ENCODE peak calls at places on chromosomes 12 and 14, in six cellular contexts. One of them, this sample, is unnamed.

GRCh38 chr12:93419388-93420034 is 22.2 kb downstream of the UBE2N start:
- DNase-seq in stomach: no peak
- DNase-seq in H4: peak; percentile 44
- DNase-seq in naive B cell: peak; percentile 43
- DNase-seq in CD4-positive, CD25-positive, alpha-beta regulatory T cell: peak; percentile 71
- DNase-seq in left cardiac atrium: no peak
- DNase-seq in this sample: no peak

GRCh38 chr14:99595034-99595433 is 9.0 kb downstream of the CCDC85C start:
- DNase-seq in stomach: no peak
- DNase-seq in H4: no peak
- DNase-seq in naive B cell: no peak
- DNase-seq in CD4-positive, CD25-positive, alpha-beta regulatory T cell: peak; percentile 79
- DNase-seq in left cardiac atrium: no peak
- DNase-seq in this sample: no peak

GRCh38 chr14:85444685-85445084 is 85.3 kb upstream of the FLRT2 start:
- DNase-seq in stomach: no peak
- DNase-seq in H4: peak; percentile 82
- DNase-seq in naive B cell: no peak
- DNase-seq in CD4-positive, CD25-positive, alpha-beta regulatory T cell: no peak
- DNase-seq in left cardiac atrium: no peak
- DNase-seq in this sample: no peak

GRCh38 chr14:41604793-41605534 is 1.7 kb upstream of the LRFN5 start:
- DNase-seq in stomach: no peak
- DNase-seq in H4: no peak
- DNase-seq in naive B cell: no peak
- DNase-seq in CD4-positive, CD25-positive, alpha-beta regulatory T cell: no peak
- DNase-seq in left cardiac atrium: peak; percentile 45
- DNase-seq in this sample: no peak

GRCh38 chr14:71574976-71575375 is 357.3 kb upstream of the RGS6 start:
- DNase-seq in stomach: no peak
- DNase-seq in H4: peak; percentile 14
- DNase-seq in naive B cell: no peak
- DNase-seq in CD4-positive, CD25-positive, alpha-beta regulatory T cell: no peak
- DNase-seq in left cardiac atrium: no peak
- DNase-seq in this sample: no peak

GRCh38 chr14:55059333-55059732 is 7.9 kb downstream of the MAPK1IP1L start:
- DNase-seq in stomach: no peak
- DNase-seq in H4: no peak
- DNase-seq in naive B cell: no peak
- DNase-seq in CD4-positive, CD25-positive, alpha-beta regulatory T cell: no peak
- DNase-seq in left cardiac atrium: no peak
- DNase-seq in this sample: no peak

GRCh38 chr12:22100952-22101748 is 55.1 kb downstream of the CMAS start:
- DNase-seq in stomach: peak; percentile 46
- DNase-seq in H4: peak; percentile 70
- DNase-seq in naive B cell: peak; percentile 37
- DNase-seq in CD4-positive, CD25-positive, alpha-beta regulatory T cell: peak; percentile 77
- DNase-seq in left cardiac atrium: peak; percentile 28
- DNase-seq in this sample: no peak

GRCh38 chr14:28609228-28609828 is 157.3 kb upstream of the FOXG1 start:
- DNase-seq in stomach: peak; percentile 38
- DNase-seq in H4: peak; percentile 64
- DNase-seq in naive B cell: no peak
- DNase-seq in CD4-positive, CD25-positive, alpha-beta regulatory T cell: peak; percentile 8
- DNase-seq in left cardiac atrium: peak; percentile 14
- DNase-seq in this sample: no peak

GRCh38 chr12:120994059-120994458 is 15.7 kb downstream of the HNF1A start:
- DNase-seq in stomach: no peak
- DNase-seq in H4: no peak
- DNase-seq in naive B cell: no peak
- DNase-seq in CD4-positive, CD25-positive, alpha-beta regulatory T cell: no peak
- DNase-seq in left cardiac atrium: no peak
- DNase-seq in this sample: no peak

GRCh38 chr12:1332327-1332726 is 262.1 kb downstream of the FBXL14 start:
- DNase-seq in stomach: peak; percentile 33
- DNase-seq in H4: no peak
- DNase-seq in naive B cell: no peak
- DNase-seq in CD4-positive, CD25-positive, alpha-beta regulatory T cell: no peak
- DNase-seq in left cardiac atrium: no peak
- DNase-seq in this sample: no peak

GRCh38 chr14:41605550-41606248 is 977 bp upstream of the LRFN5 start:
- DNase-seq in stomach: no peak
- DNase-seq in H4: no peak
- DNase-seq in naive B cell: no peak
- DNase-seq in CD4-positive, CD25-positive, alpha-beta regulatory T cell: no peak
- DNase-seq in left cardiac atrium: peak; percentile 18
- DNase-seq in this sample: no peak

GRCh38 chr12:110314308-110314707 is 33.3 kb downstream of the ATP2A2 start:
- DNase-seq in stomach: no peak
- DNase-seq in H4: no peak
- DNase-seq in naive B cell: no peak
- DNase-seq in CD4-positive, CD25-positive, alpha-beta regulatory T cell: peak; percentile 38
- DNase-seq in left cardiac atrium: no peak
- DNase-seq in this sample: no peak

GRCh38 chr12:442235-442884 is 17.4 kb upstream of the B4GALNT3 start:
- DNase-seq in stomach: peak; percentile 69
- DNase-seq in H4: peak; percentile 53
- DNase-seq in naive B cell: peak; percentile 3
- DNase-seq in CD4-positive, CD25-positive, alpha-beta regulatory T cell: peak; percentile 39
- DNase-seq in left cardiac atrium: peak; percentile 38
- DNase-seq in this sample: no peak

GRCh38 chr12:86774841-86775386 is 518.7 kb upstream of the MGAT4C start:
- DNase-seq in stomach: no peak
- DNase-seq in H4: peak; percentile 9
- DNase-seq in naive B cell: no peak
- DNase-seq in CD4-positive, CD25-positive, alpha-beta regulatory T cell: no peak
- DNase-seq in left cardiac atrium: no peak
- DNase-seq in this sample: no peak

GRCh38 chr12:114733919-114734318 is 49.9 kb upstream of the TBX3 start:
- DNase-seq in stomach: no peak
- DNase-seq in H4: no peak
- DNase-seq in naive B cell: no peak
- DNase-seq in CD4-positive, CD25-positive, alpha-beta regulatory T cell: no peak
- DNase-seq in left cardiac atrium: no peak
- DNase-seq in this sample: no peak

GRCh38 chr14:49594347-49595089 is 4.2 kb upstream of the LRR1 start:
- DNase-seq in stomach: no peak
- DNase-seq in H4: no peak
- DNase-seq in naive B cell: peak; percentile 33
- DNase-seq in CD4-positive, CD25-positive, alpha-beta regulatory T cell: peak; percentile 26
- DNase-seq in left cardiac atrium: no peak
- DNase-seq in this sample: no peak

GRCh38 chr14:50763386-50764007 is 67.5 kb downstream of the NIN start:
- DNase-seq in stomach: peak; percentile 63
- DNase-seq in H4: peak; percentile 89
- DNase-seq in naive B cell: no peak
- DNase-seq in CD4-positive, CD25-positive, alpha-beta regulatory T cell: no peak
- DNase-seq in left cardiac atrium: no peak
- DNase-seq in this sample: no peak

GRCh38 chr12:112105891-112106290 is 2.7 kb downstream of the NAA25 start:
- DNase-seq in stomach: no peak
- DNase-seq in H4: no peak
- DNase-seq in naive B cell: no peak
- DNase-seq in CD4-positive, CD25-positive, alpha-beta regulatory T cell: no peak
- DNase-seq in left cardiac atrium: no peak
- DNase-seq in this sample: no peak

GRCh38 chr12:39831587-39832315 is 212.1 kb upstream of the ABCD2 start:
- DNase-seq in stomach: no peak
- DNase-seq in H4: no peak
- DNase-seq in naive B cell: no peak
- DNase-seq in CD4-positive, CD25-positive, alpha-beta regulatory T cell: no peak
- DNase-seq in left cardiac atrium: no peak
- DNase-seq in this sample: no peak

GRCh38 chr14:61516957-61517356 is 178.4 kb upstream of the HIF1A start:
- DNase-seq in stomach: no peak
- DNase-seq in H4: no peak
- DNase-seq in naive B cell: no peak
- DNase-seq in CD4-positive, CD25-positive, alpha-beta regulatory T cell: no peak
- DNase-seq in left cardiac atrium: no peak
- DNase-seq in this sample: no peak